ENCODE peak calls at places on chromosomes 12 and 14, in seven cellular contexts. One of them, this sample, is unnamed.

GRCh38 chr12:68100241-68100640 is 59.3 kb downstream of the IFNG start:
- DNase-seq in gastrocnemius medialis: no peak
- DNase-seq in esophagus squamous epithelium: no peak
- DNase-seq in CD4-positive, alpha-beta T cell: no peak
- DNase-seq in GM23338: no peak
- DNase-seq in neural crest cell: no peak
- DNase-seq in tibial artery: no peak
- DNase-seq in this sample: no peak

GRCh38 chr14:57390806-57391562 is 598 bp downstream of the NAA30 start:
- DNase-seq in gastrocnemius medialis: no peak
- DNase-seq in esophagus squamous epithelium: peak; percentile 41
- DNase-seq in CD4-positive, alpha-beta T cell: peak; percentile 10
- DNase-seq in GM23338: peak; percentile 64
- DNase-seq in neural crest cell: peak; percentile 26
- DNase-seq in tibial artery: peak; percentile 36
- DNase-seq in this sample: peak; percentile 25

GRCh38 chr12:66290716-66291200 is 11.5 kb upstream of the HELB start:
- DNase-seq in gastrocnemius medialis: no peak
- DNase-seq in esophagus squamous epithelium: no peak
- DNase-seq in CD4-positive, alpha-beta T cell: peak; percentile 9
- DNase-seq in GM23338: no peak
- DNase-seq in neural crest cell: no peak
- DNase-seq in tibial artery: no peak
- DNase-seq in this sample: no peak

GRCh38 chr12:46299846-46300245 is 31.0 kb upstream of the SLC38A1 start:
- DNase-seq in gastrocnemius medialis: no peak
- DNase-seq in esophagus squamous epithelium: no peak
- DNase-seq in CD4-positive, alpha-beta T cell: no peak
- DNase-seq in GM23338: no peak
- DNase-seq in neural crest cell: no peak
- DNase-seq in tibial artery: no peak
- DNase-seq in this sample: no peak

GRCh38 chr14:100192250-100192671 is 32.8 kb upstream of the DEGS2 start:
- DNase-seq in gastrocnemius medialis: no peak
- DNase-seq in esophagus squamous epithelium: no peak
- DNase-seq in CD4-positive, alpha-beta T cell: no peak
- DNase-seq in GM23338: no peak
- DNase-seq in neural crest cell: no peak
- DNase-seq in tibial artery: no peak
- DNase-seq in this sample: no peak

GRCh38 chr12:65209655-65210043 is 40.3 kb downstream of the LEMD3 start:
- DNase-seq in gastrocnemius medialis: no peak
- DNase-seq in esophagus squamous epithelium: no peak
- DNase-seq in CD4-positive, alpha-beta T cell: no peak
- DNase-seq in GM23338: no peak
- DNase-seq in neural crest cell: no peak
- DNase-seq in tibial artery: no peak
- DNase-seq in this sample: no peak

GRCh38 chr12:101527682-101528081 is 52.5 kb downstream of the SPIC start:
- DNase-seq in gastrocnemius medialis: peak; percentile 71
- DNase-seq in esophagus squamous epithelium: no peak
- DNase-seq in CD4-positive, alpha-beta T cell: no peak
- DNase-seq in GM23338: no peak
- DNase-seq in neural crest cell: no peak
- DNase-seq in tibial artery: no peak
- DNase-seq in this sample: no peak

GRCh38 chr12:78101181-78101876 is 270.6 kb downstream of the NAV3 start:
- DNase-seq in gastrocnemius medialis: no peak
- DNase-seq in esophagus squamous epithelium: no peak
- DNase-seq in CD4-positive, alpha-beta T cell: no peak
- DNase-seq in GM23338: no peak
- DNase-seq in neural crest cell: no peak
- DNase-seq in tibial artery: no peak
- DNase-seq in this sample: no peak

GRCh38 chr12:212799-213526 is 994 bp downstream of the SLC6A12 start:
- DNase-seq in gastrocnemius medialis: no peak
- DNase-seq in esophagus squamous epithelium: no peak
- DNase-seq in CD4-positive, alpha-beta T cell: no peak
- DNase-seq in GM23338: no peak
- DNase-seq in neural crest cell: no peak
- DNase-seq in tibial artery: no peak
- DNase-seq in this sample: no peak

GRCh38 chr12:53064613-53065415 is 14.4 kb downstream of the SPRYD3 start:
- DNase-seq in gastrocnemius medialis: no peak
- DNase-seq in esophagus squamous epithelium: no peak
- DNase-seq in CD4-positive, alpha-beta T cell: no peak
- DNase-seq in GM23338: no peak
- DNase-seq in neural crest cell: no peak
- DNase-seq in tibial artery: peak; percentile 43
- DNase-seq in this sample: no peak

GRCh38 chr12:119115296-119115905 is 63.3 kb upstream of the HSPB8 start:
- DNase-seq in gastrocnemius medialis: no peak
- DNase-seq in esophagus squamous epithelium: no peak
- DNase-seq in CD4-positive, alpha-beta T cell: no peak
- DNase-seq in GM23338: peak; percentile 84
- DNase-seq in neural crest cell: peak; percentile 66
- DNase-seq in tibial artery: no peak
- DNase-seq in this sample: no peak

GRCh38 chr12:13376627-13377373 is 180.3 kb downstream of the EMP1 start:
- DNase-seq in gastrocnemius medialis: no peak
- DNase-seq in esophagus squamous epithelium: no peak
- DNase-seq in CD4-positive, alpha-beta T cell: no peak
- DNase-seq in GM23338: peak; percentile 2
- DNase-seq in neural crest cell: no peak
- DNase-seq in tibial artery: no peak
- DNase-seq in this sample: no peak

GRCh38 chr12:29207120-29207519 is 58.0 kb downstream of the FAR2 start:
- DNase-seq in gastrocnemius medialis: no peak
- DNase-seq in esophagus squamous epithelium: no peak
- DNase-seq in CD4-positive, alpha-beta T cell: no peak
- DNase-seq in GM23338: peak; percentile 37
- DNase-seq in neural crest cell: no peak
- DNase-seq in tibial artery: peak; percentile 30
- DNase-seq in this sample: no peak

GRCh38 chr12:111964935-111965334 is 48.0 kb downstream of the TMEM116 start:
- DNase-seq in gastrocnemius medialis: no peak
- DNase-seq in esophagus squamous epithelium: no peak
- DNase-seq in CD4-positive, alpha-beta T cell: no peak
- DNase-seq in GM23338: no peak
- DNase-seq in neural crest cell: no peak
- DNase-seq in tibial artery: no peak
- DNase-seq in this sample: no peak

GRCh38 chr12:66915312-66915904 is 236.5 kb upstream of the GRIP1 start:
- DNase-seq in gastrocnemius medialis: no peak
- DNase-seq in esophagus squamous epithelium: no peak
- DNase-seq in CD4-positive, alpha-beta T cell: no peak
- DNase-seq in GM23338: no peak
- DNase-seq in neural crest cell: no peak
- DNase-seq in tibial artery: no peak
- DNase-seq in this sample: no peak

GRCh38 chr12:83256581-83256980 is 569.9 kb downstream of the TMTC2 start:
- DNase-seq in gastrocnemius medialis: no peak
- DNase-seq in esophagus squamous epithelium: no peak
- DNase-seq in CD4-positive, alpha-beta T cell: no peak
- DNase-seq in GM23338: no peak
- DNase-seq in neural crest cell: no peak
- DNase-seq in tibial artery: no peak
- DNase-seq in this sample: no peak

GRCh38 chr14:103552011-103552797 is 10.3 kb downstream of the BAG5 start:
- DNase-seq in gastrocnemius medialis: peak; percentile 55
- DNase-seq in esophagus squamous epithelium: no peak
- DNase-seq in CD4-positive, alpha-beta T cell: no peak
- DNase-seq in GM23338: no peak
- DNase-seq in neural crest cell: no peak
- DNase-seq in tibial artery: peak; percentile 78
- DNase-seq in this sample: no peak

GRCh38 chr14:34465069-34465859 is 3.2 kb upstream of the SPTSSA start:
- DNase-seq in gastrocnemius medialis: no peak
- DNase-seq in esophagus squamous epithelium: no peak
- DNase-seq in CD4-positive, alpha-beta T cell: no peak
- DNase-seq in GM23338: peak; percentile 45
- DNase-seq in neural crest cell: no peak
- DNase-seq in tibial artery: no peak
- DNase-seq in this sample: no peak

GRCh38 chr12:130787041-130787440 is 52.0 kb downstream of the STX2 start:
- DNase-seq in gastrocnemius medialis: no peak
- DNase-seq in esophagus squamous epithelium: no peak
- DNase-seq in CD4-positive, alpha-beta T cell: no peak
- DNase-seq in GM23338: no peak
- DNase-seq in neural crest cell: no peak
- DNase-seq in tibial artery: no peak
- DNase-seq in this sample: no peak

GRCh38 chr14:51342226-51342625 is 102.2 kb downstream of the TMX1 start:
- DNase-seq in gastrocnemius medialis: no peak
- DNase-seq in esophagus squamous epithelium: no peak
- DNase-seq in CD4-positive, alpha-beta T cell: no peak
- DNase-seq in GM23338: no peak
- DNase-seq in neural crest cell: no peak
- DNase-seq in tibial artery: no peak
- DNase-seq in this sample: no peak

DNA sequence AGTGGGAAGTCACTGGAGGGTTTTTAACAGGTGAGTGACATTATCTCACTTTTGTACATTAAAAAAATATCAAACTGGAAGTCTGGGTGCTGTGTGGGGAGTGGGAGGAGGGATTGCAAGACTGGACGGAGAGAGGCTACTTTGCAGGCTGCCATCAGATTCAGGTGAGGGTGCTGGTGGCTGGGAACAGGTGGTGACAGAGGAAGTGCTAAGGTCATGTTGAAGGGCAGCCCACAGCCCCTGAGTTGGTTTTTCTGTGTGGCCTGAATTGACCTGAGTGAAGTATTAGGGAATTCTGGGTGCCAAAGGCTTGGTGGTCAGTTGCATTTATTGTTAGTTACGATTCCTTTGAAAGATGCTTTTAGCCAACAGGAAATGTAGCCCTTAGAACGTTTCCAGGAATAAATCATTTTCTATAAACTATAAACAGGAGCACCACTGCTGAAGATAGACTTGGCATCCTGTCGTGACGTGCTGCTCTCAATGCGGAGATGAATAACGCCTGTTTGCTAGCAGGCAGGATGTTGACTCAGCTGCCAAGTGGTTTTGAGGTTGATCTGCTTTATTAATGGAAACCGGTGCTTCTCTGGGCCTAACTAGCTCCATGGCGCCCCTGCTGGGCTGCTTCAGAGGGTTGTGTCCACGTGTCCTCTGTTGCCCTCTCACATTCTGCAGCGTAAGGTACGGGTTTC is 707.5 kb upstream of the TMEM132C start:
- DNase-seq in gastrocnemius medialis: no peak
- DNase-seq in esophagus squamous epithelium: no peak
- DNase-seq in CD4-positive, alpha-beta T cell: peak; percentile 3
- DNase-seq in GM23338: peak; percentile 75
- DNase-seq in neural crest cell: no peak
- DNase-seq in tibial artery: no peak
- DNase-seq in this sample: no peak
- TF ChIP-seq CTCF in gastrocnemius medialis: no peak
- TF ChIP-seq CTCF in esophagus squamous epithelium: no peak
- TF ChIP-seq CTCF in CD4-positive, alpha-beta T cell: no peak
- TF ChIP-seq CTCF in GM23338: peak; percentile 61
- TF ChIP-seq CTCF in neural crest cell: peak; percentile 40
- TF ChIP-seq CTCF in tibial artery: no peak
- TF ChIP-seq CTCF in this sample: no peak

DNA sequence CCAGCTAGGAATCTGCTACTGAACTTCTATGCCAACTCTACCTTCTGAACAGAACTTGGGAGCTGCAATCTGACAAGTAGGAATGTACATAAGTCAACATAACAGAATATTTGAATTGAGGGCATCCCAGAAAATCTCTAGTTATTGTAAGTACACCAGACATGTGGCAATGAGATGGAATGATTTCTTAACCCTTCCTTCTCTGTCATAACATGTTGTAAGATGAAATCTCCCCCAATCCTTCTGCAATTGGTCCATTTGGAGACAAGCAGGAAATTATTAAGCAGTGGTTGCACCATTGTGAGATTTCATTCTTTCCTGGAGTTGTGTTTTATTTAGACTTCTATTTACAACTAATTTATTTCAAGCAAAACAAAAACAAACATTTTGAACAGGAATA is 68.7 kb upstream of the TMPO start:
- DNase-seq in gastrocnemius medialis: no peak
- DNase-seq in esophagus squamous epithelium: no peak
- DNase-seq in CD4-positive, alpha-beta T cell: no peak
- DNase-seq in GM23338: no peak
- DNase-seq in neural crest cell: no peak
- DNase-seq in tibial artery: no peak
- DNase-seq in this sample: no peak
- TF ChIP-seq CTCF in gastrocnemius medialis: no peak
- TF ChIP-seq CTCF in esophagus squamous epithelium: no peak
- TF ChIP-seq CTCF in CD4-positive, alpha-beta T cell: no peak
- TF ChIP-seq CTCF in GM23338: no peak
- TF ChIP-seq CTCF in neural crest cell: no peak
- TF ChIP-seq CTCF in tibial artery: no peak
- TF ChIP-seq CTCF in this sample: no peak

DNA sequence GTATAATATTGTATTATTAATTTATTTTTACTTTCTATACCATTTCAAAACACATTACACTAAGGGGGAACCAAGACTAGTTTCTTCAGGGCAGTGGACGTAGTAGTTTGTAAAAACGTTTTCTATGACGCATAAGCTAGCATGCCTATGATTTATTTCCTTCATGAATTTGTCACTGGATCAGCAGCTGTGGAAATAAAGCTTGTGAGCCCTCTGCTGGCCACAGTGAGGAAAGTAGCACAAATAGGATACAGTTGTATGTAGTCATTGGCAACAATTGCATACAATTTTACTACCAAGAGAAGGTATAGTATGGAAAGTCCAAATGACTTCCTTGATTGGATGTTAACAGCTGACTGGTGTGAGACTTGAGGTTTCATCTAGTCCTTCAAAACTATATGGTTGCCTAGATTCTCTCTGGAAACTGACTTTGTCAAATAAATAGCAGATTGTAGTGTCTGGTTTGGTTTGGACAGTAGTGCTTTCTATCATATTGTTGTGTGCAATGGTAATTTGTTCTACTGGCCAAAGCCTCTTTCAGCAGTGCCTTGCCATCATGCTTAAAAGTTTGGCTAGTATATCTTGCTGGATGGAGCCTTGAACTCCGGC is 24.3 kb upstream of the PLEKHD1 start:
- DNase-seq in gastrocnemius medialis: peak; percentile 20
- DNase-seq in esophagus squamous epithelium: no peak
- DNase-seq in CD4-positive, alpha-beta T cell: peak; percentile 45
- DNase-seq in GM23338: peak; percentile 63
- DNase-seq in neural crest cell: peak; percentile 45
- DNase-seq in tibial artery: peak; percentile 67
- DNase-seq in this sample: no peak
- TF ChIP-seq CTCF in gastrocnemius medialis: peak; percentile 70
- TF ChIP-seq CTCF in esophagus squamous epithelium: peak; percentile 81
- TF ChIP-seq CTCF in CD4-positive, alpha-beta T cell: peak; percentile 80
- TF ChIP-seq CTCF in GM23338: peak; percentile 85
- TF ChIP-seq CTCF in neural crest cell: peak; percentile 92
- TF ChIP-seq CTCF in tibial artery: peak; percentile 72
- TF ChIP-seq CTCF in this sample: peak; percentile 76

DNA sequence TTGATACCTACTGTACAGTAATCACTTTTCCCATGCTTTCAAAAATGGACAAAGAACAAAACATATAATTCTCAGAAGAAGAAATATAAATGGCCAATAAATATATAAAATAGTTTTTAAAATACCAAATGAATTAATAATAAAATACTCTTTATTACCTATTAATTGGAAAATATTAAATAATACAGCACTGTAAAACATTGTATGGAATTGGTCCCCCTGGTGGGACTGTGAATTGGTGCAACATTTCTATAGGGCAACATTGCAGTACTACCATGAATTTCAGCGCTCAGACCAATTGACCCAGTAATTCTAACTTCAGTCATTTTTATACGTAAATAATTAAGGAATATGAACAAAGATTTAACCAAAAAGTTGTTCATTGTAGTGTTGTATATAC is 162.6 kb downstream of the PELI2 start:
- DNase-seq in gastrocnemius medialis: no peak
- DNase-seq in esophagus squamous epithelium: no peak
- DNase-seq in CD4-positive, alpha-beta T cell: no peak
- DNase-seq in GM23338: no peak
- DNase-seq in neural crest cell: no peak
- DNase-seq in tibial artery: no peak
- DNase-seq in this sample: no peak
- TF ChIP-seq CTCF in gastrocnemius medialis: no peak
- TF ChIP-seq CTCF in esophagus squamous epithelium: no peak
- TF ChIP-seq CTCF in CD4-positive, alpha-beta T cell: no peak
- TF ChIP-seq CTCF in GM23338: peak; percentile 15
- TF ChIP-seq CTCF in neural crest cell: peak; percentile 45
- TF ChIP-seq CTCF in tibial artery: no peak
- TF ChIP-seq CTCF in this sample: peak; percentile 45